ENCODE peak calls at places on chromosomes 12 and 14, in ten cellular contexts. H is colonic mucosa, D is BJ, S is kidney epithelial cell, Y is AG04450, A is HFF-Myc, W is cardiac muscle cell, U is spleen, Q is fibroblast of lung, K is lung. C is an unnamed sample.

GRCh38 chr14:76919431-76919810 is 93.2 kb downstream of the LRRC74A start:
- DNase-seq in U (no peak), A (no peak), W (no peak), D (no peak), K (peak), H (no peak), S (no peak), Y (no peak), Q (peak), C (no peak)

GRCh38 chr14:63045234-63045611 is at the start of gene KCNH5:
- DNase-seq in D (no peak), Y (no peak), H (no peak), A (no peak), K (no peak), W (peak), Q (peak), S (no peak), U (no peak), C (no peak)

GRCh38 chr12:97757431-97758091 is 295.0 kb downstream of the RMST start:
- DNase-seq in D (no peak), A (no peak), Y (no peak), H (no peak), S (no peak), K (no peak), U (no peak), W (peak), Q (no peak), C (no peak)

GRCh38 chr14:93304771-93305170 is 28.1 kb downstream of the BTBD7 start:
- DNase-seq in A (no peak), W (peak), D (peak), U (no peak), Y (no peak), S (no peak), K (no peak), Q (peak), H (no peak), C (no peak)

GRCh38 chr14:90699016-90699415 is 117.2 kb downstream of the TTC7B start:
- DNase-seq in W (no peak), D (no peak), S (no peak), A (no peak), H (no peak), Q (no peak), Y (no peak), K (no peak), U (no peak), C (no peak)

GRCh38 chr14:79732911-79733310 is 478.4 kb downstream of the DIO2 start:
- DNase-seq in K (no peak), U (no peak), H (no peak), Y (no peak), A (no peak), S (no peak), D (peak), Q (peak), W (peak), C (peak)

GRCh38 chr12:66131067-66131688 is 628 bp upstream of the LLPH start:
- DNase-seq in W (no peak), K (no peak), A (no peak), Y (no peak), D (no peak), Q (no peak), U (no peak), S (no peak), H (no peak), C (no peak)

GRCh38 chr12:99713946-99714520 is 66.5 kb downstream of the GARIN6 start:
- DNase-seq in H (no peak), W (no peak), Y (no peak), Q (no peak), U (no peak), K (no peak), A (no peak), D (no peak), S (no peak), C (no peak)

GRCh38 chr12:5904441-5904840 is 40.6 kb downstream of the ANO2 start:
- DNase-seq in H (no peak), W (no peak), K (no peak), S (no peak), Y (no peak), Q (no peak), U (no peak), A (no peak), D (no peak), C (no peak)

GRCh38 chr12:51371295-51371953 is 19.8 kb downstream of the GALNT6 start:
- DNase-seq in D (peak), W (peak), U (no peak), S (peak), K (peak), Y (peak), Q (peak), A (peak), H (no peak), C (peak)

GRCh38 chr14:86296173-86296572 is 766.2 kb downstream of the FLRT2 start:
- DNase-seq in U (no peak), K (no peak), Y (peak), Q (peak), A (no peak), D (no peak), W (peak), H (no peak), S (peak), C (no peak)

GRCh38 chr14:29892327-29892726 is 35.3 kb downstream of the PRKD1 start:
- DNase-seq in K (no peak), S (no peak), W (peak), U (no peak), Q (peak), A (no peak), D (no peak), H (no peak), Y (no peak), C (no peak)

GRCh38 chr14:24816011-24816928 is 182.3 kb upstream of the GZMB start:
- DNase-seq in K (no peak), H (peak), A (no peak), Y (no peak), S (peak), W (peak), D (no peak), U (no peak), Q (peak), C (no peak)

GRCh38 chr14:75832621-75833297 is 149.0 kb downstream of the TGFB3 start:
- DNase-seq in U (no peak), D (peak), Q (peak), S (no peak), H (peak), W (peak), A (no peak), Y (peak), K (no peak), C (peak)

GRCh38 chr12:117890137-117890536 is 78.7 kb downstream of the KSR2 start:
- DNase-seq in H (no peak), Q (no peak), A (no peak), S (no peak), D (no peak), Y (no peak), U (no peak), K (no peak), W (no peak), C (no peak)

GRCh38 chr12:62720661-62721330 is 214.2 kb downstream of the PPM1H start:
- DNase-seq in Q (peak), K (no peak), U (no peak), Y (no peak), H (no peak), W (peak), D (no peak), S (no peak), A (peak), C (no peak)

GRCh38 chr14:106831322-106831720 is 1304.9 kb downstream of the TMEM121 start:
- DNase-seq in Y (no peak), D (no peak), A (no peak), S (no peak), H (no peak), Q (no peak), W (no peak), U (peak), K (no peak), C (no peak)

GRCh38 chr14:99684356-99684952 is 356 bp downstream of the CYP46A1 start:
- DNase-seq in D (no peak), K (no peak), Q (peak), U (no peak), H (no peak), W (no peak), Y (no peak), A (no peak), S (no peak), C (no peak)

GRCh38 chr12:53930591-53931255 is 7.9 kb upstream of the HOXC13 start:
- DNase-seq in U (no peak), H (no peak), W (no peak), A (no peak), S (no peak), D (no peak), Q (no peak), Y (no peak), K (no peak), C (no peak)

GRCh38 chr14:34539407-34540180 is at the start of gene EAPP:
- DNase-seq in Q (peak), Y (peak), D (peak), U (peak), K (peak), H (peak), W (peak), S (peak), A (peak), C (peak)

GRCh38 chr12:64674367-64674922 is 64.2 kb downstream of the RASSF3 start:
- DNase-seq in H (no peak), Y (no peak), S (no peak), Q (no peak), W (no peak), K (no peak), U (peak), D (no peak), A (no peak), C (no peak)

GRCh38 chr12:96502477-96502876 is 13.1 kb downstream of the CFAP54 start:
- DNase-seq in A (no peak), Q (no peak), K (no peak), S (no peak), W (no peak), U (no peak), Y (no peak), H (no peak), D (no peak), C (no peak)

DNA sequence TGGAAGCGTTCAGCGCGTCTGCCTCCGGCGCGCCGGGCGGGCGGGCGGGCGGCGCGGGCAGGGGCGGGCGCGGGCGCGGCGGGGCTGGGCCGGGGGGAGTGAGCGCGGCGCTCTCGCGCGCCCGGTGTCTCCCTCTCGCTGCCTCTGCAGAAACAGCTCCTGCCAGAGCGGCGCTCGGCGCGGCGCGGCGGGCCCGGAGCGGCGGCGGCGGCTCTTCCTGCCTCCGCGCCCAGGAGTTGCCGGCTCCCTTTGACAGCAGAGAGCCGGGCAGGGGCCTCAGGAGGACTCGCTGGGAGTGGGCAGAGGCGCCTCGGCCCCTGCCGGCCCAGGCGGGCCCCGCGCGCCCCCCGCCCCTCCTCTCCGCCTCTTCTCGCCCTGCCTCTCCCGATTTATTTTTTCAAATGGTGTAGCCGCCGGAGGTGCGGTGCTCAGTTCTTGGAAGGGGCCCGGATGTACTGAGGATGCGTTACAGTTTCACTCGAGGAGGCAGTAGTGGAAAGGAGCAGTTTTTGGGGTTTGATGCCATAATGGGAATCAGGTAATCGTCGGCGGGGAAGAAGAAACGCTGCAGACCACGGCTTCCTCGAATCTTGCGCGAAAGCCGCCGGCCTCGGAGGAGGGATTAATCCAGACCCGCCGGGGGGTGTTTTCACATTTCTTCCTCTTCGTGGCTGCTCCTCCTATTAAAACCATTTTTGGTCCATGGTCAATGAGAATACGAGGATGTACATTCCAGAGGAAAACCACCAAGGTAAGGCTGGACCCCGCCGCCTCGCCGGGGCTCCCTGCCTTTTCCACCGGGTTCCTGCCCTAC is at the start of gene CACNA1C:
- DNase-seq in Q (peak), S (no peak), W (peak), U (peak), D (no peak), A (no peak), Y (no peak), K (no peak), H (peak), C (no peak)
- H3K4me3 ChIP-seq in Q (peak), S (peak), W (peak), U (peak), D (peak), A (peak), Y (peak), K (peak), H (peak), C (peak)

DNA sequence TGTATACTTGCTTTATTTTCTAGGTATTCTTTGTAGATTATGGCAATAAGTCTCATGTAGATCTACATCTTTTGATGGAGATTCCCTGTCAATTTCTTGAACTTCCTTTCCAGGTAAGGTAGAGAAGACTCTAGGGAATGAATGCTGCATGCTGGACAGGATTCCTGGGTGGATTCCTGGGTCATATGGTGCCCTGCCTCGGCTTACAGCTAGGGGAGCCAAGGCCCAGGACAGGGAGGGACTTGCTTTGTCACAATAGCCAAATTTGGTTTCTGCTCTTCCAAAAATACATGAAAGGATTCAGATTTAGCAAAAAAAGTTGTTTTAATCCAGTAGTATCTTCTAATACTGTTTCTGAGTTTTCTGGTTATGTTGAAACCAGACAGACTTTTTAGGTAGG is 59.5 kb upstream of the ASPG start:
- DNase-seq in W (no peak), Q (no peak), U (no peak), D (no peak), S (no peak), Y (no peak), A (no peak), K (no peak), H (no peak), C (no peak)
- TF ChIP-seq CTCF in W (no peak), Q (no peak), U (no peak), D (no peak), S (peak), Y (no peak), A (no peak), K (no peak), H (no peak), C (no peak)

GRCh38 chr12:57738142-57738474 is 434 bp downstream of the AGAP2 start:
- DNase-seq in S (no peak), A (no peak), H (no peak), Y (no peak), W (no peak), D (no peak), U (no peak), K (no peak), Q (no peak), C (no peak)
- H3K4me3 ChIP-seq in S (no peak), A (peak), H (peak), Y (peak), W (peak), D (peak), U (no peak), K (no peak), Q (no peak), C (peak)

DNA sequence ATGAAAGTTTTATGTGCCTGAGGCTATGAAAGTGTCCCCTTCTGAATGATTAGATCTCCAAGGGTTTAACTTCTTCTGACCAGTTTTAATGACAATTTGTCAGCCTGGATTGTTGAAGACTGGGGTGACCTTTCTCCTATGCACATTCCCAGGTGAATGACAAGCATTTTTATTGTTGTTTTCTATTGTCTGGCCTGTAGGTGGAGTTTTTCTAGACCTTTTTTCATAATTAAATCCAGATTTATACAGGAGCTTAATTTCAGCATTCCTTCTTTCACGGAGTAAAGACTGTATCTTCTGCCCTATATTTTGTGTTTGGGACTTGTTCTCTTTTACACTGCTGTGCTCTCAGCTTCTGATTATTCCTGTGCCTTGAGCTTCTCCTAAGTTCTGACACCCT is 125.0 kb upstream of the FAR2 start:
- DNase-seq in Y (no peak), D (no peak), S (no peak), Q (no peak), H (no peak), A (no peak), U (no peak), K (no peak), W (no peak), C (no peak)
- TF ChIP-seq CTCF in Y (peak), D (peak), S (no peak), Q (peak), H (no peak), A (peak), U (no peak), K (no peak), W (peak), C (no peak)

DNA sequence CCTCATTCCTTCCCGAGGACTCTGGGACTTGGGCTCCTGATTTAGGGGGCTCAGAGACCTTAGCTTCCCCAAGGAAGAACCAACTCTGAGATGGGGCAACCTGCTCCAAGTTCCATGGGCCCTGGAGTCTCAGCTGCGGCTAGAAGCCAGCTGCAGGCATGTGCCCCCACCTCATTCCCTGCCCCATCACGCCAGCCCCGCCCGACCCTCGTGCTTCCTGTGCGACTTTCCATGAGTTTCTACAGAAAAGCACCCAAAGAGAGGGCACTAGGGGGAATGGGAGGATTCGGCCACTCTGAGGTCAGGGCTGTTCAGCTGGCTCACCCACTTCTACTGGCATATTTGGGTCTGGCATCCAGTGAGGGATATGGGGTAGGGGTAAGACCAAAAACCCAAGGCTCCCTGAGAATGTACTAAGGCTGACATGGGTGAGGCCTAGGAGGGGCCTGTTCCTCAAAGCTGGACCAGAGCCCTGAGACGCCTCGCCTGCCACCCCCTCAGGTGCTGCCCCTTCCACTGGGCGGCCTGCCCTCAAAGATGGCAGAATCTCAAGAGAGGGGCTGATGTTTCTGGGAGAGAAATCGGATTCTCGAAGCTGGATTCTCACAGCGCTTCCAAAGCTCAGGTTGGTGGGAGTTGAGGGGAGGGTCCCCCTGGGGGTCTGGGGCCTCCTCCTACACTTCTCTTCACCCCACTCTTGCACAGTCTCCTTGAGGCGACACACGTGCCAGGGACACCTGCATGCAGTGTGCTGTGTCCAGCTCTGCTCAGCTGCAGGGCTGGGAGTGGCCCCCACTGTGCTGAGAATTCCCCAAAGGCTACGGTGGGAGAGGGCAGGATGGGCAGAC is 22.1 kb downstream of the FAIM2 start:
- DNase-seq in K (no peak), Y (no peak), Q (no peak), U (peak), A (no peak), D (no peak), S (no peak), H (no peak), W (no peak), C (no peak)
- H3K4me3 ChIP-seq in K (no peak), Y (no peak), Q (no peak), U (no peak), A (no peak), D (no peak), S (no peak), H (no peak), W (no peak), C (no peak)

GRCh38 chr14:64801046-64801445 is 78.7 kb downstream of the SPTB start:
- DNase-seq in U (no peak), H (no peak), W (no peak), Y (no peak), A (no peak), D (no peak), Q (no peak), S (no peak), K (no peak), C (no peak)

GRCh38 chr14:64799555-64799954 is 80.2 kb downstream of the SPTB start:
- DNase-seq in Y (no peak), U (no peak), Q (no peak), D (no peak), S (no peak), A (no peak), H (no peak), W (no peak), K (no peak), C (no peak)

GRCh38 chr14:64804754-64805260 is 74.9 kb downstream of the SPTB start:
- DNase-seq in S (no peak), W (no peak), Q (no peak), H (no peak), A (no peak), U (peak), K (no peak), Y (no peak), D (no peak), C (no peak)

GRCh38 chr14:64800000-64800399 is 79.7 kb downstream of the SPTB start:
- DNase-seq in U (no peak), A (no peak), D (no peak), Y (no peak), W (peak), S (no peak), K (peak), H (peak), Q (peak), C (no peak)

DNA sequence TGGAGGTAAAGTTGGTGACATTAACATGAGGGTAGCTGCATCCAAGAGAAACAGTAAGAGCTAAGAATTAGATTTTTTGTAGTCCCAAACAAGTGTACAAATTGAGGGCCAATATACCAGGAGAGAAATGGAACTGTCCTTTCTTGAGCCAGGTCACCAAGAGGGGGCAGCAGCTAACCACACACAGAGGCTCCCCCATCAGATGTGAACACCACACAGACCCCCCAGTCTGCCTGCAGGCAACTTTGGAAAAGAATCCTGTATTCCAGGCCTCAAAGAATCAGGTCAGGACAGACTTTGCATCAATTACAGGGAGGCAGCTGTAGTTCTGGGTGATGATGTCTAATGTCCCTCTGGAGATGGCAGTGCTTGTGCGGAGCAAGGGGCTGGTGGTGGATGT is 77.9 kb downstream of the SPTB start:
- DNase-seq in U (no peak), Y (no peak), A (no peak), W (peak), S (no peak), H (no peak), Q (no peak), D (no peak), K (no peak), C (no peak)
- TF ChIP-seq CTCF in U (no peak), Y (peak), A (peak), W (peak), S (peak), H (no peak), Q (peak), D (peak), K (no peak), C (peak)

C was measured in AG09309.